ENCODE peak calls at places on chromosome 11, in ten cellular contexts. One of them, this sample, is unnamed.

GRCh38 chr11:74937696-74938475 is 11.0 kb downstream of the XRRA1 start:
- DNase-seq in transverse colon: no peak
- DNase-seq in psoas muscle: no peak
- DNase-seq in iPS DF 6.9: no peak
- DNase-seq in adipocyte: no peak
- DNase-seq in HCT116: no peak
- DNase-seq in heart right ventricle: no peak
- DNase-seq in SJSA1: peak; percentile 46
- DNase-seq in A549: no peak
- DNase-seq in cardiac muscle cell: no peak
- DNase-seq in this sample: no peak

GRCh38 chr11:22875869-22876473 is 15.7 kb upstream of the CCDC179 start:
- DNase-seq in transverse colon: peak; percentile 72
- DNase-seq in SJSA1: peak; percentile 48
- DNase-seq in iPS DF 6.9: peak; percentile 55
- DNase-seq in heart right ventricle: no peak
- DNase-seq in adipocyte: peak; percentile 98
- DNase-seq in HCT116: peak; percentile 80
- DNase-seq in psoas muscle: no peak
- DNase-seq in cardiac muscle cell: peak; percentile 91
- DNase-seq in A549: peak; percentile 84
- DNase-seq in this sample: peak; percentile 55

GRCh38 chr11:12767022-12767421 is 92.8 kb downstream of the TEAD1 start:
- DNase-seq in A549: no peak
- DNase-seq in SJSA1: no peak
- DNase-seq in transverse colon: no peak
- DNase-seq in iPS DF 6.9: no peak
- DNase-seq in HCT116: no peak
- DNase-seq in cardiac muscle cell: no peak
- DNase-seq in adipocyte: peak; percentile 45
- DNase-seq in psoas muscle: no peak
- DNase-seq in heart right ventricle: no peak
- DNase-seq in this sample: no peak

GRCh38 chr11:71410363-71410966 is 37.7 kb downstream of the DHCR7 start:
- DNase-seq in psoas muscle: no peak
- DNase-seq in transverse colon: no peak
- DNase-seq in cardiac muscle cell: no peak
- DNase-seq in HCT116: no peak
- DNase-seq in adipocyte: no peak
- DNase-seq in SJSA1: no peak
- DNase-seq in A549: no peak
- DNase-seq in heart right ventricle: no peak
- DNase-seq in iPS DF 6.9: no peak
- DNase-seq in this sample: no peak

GRCh38 chr11:10387209-10388083 is 67.6 kb upstream of the AMPD3 start:
- DNase-seq in cardiac muscle cell: no peak
- DNase-seq in heart right ventricle: peak; percentile 43
- DNase-seq in transverse colon: peak; percentile 46
- DNase-seq in iPS DF 6.9: no peak
- DNase-seq in SJSA1: no peak
- DNase-seq in adipocyte: peak; percentile 93
- DNase-seq in HCT116: no peak
- DNase-seq in A549: no peak
- DNase-seq in psoas muscle: peak; percentile 87
- DNase-seq in this sample: no peak

GRCh38 chr11:95241673-95242072 is 10.7 kb upstream of the SESN3 start:
- DNase-seq in transverse colon: no peak
- DNase-seq in iPS DF 6.9: no peak
- DNase-seq in adipocyte: no peak
- DNase-seq in cardiac muscle cell: no peak
- DNase-seq in A549: no peak
- DNase-seq in psoas muscle: no peak
- DNase-seq in heart right ventricle: no peak
- DNase-seq in HCT116: no peak
- DNase-seq in SJSA1: no peak
- DNase-seq in this sample: no peak

GRCh38 chr11:76257040-76257730 is 50.9 kb upstream of the WNT11 start:
- DNase-seq in SJSA1: no peak
- DNase-seq in iPS DF 6.9: no peak
- DNase-seq in adipocyte: no peak
- DNase-seq in A549: no peak
- DNase-seq in transverse colon: no peak
- DNase-seq in psoas muscle: no peak
- DNase-seq in heart right ventricle: no peak
- DNase-seq in cardiac muscle cell: peak; percentile 25
- DNase-seq in HCT116: no peak
- DNase-seq in this sample: no peak

GRCh38 chr11:115598502-115598901 is 94.3 kb upstream of the CADM1 start:
- DNase-seq in SJSA1: no peak
- DNase-seq in transverse colon: no peak
- DNase-seq in adipocyte: no peak
- DNase-seq in HCT116: no peak
- DNase-seq in cardiac muscle cell: no peak
- DNase-seq in psoas muscle: no peak
- DNase-seq in A549: no peak
- DNase-seq in heart right ventricle: no peak
- DNase-seq in iPS DF 6.9: no peak
- DNase-seq in this sample: no peak

GRCh38 chr11:117144477-117145392 is 648 bp downstream of the PAFAH1B2 start:
- DNase-seq in HCT116: no peak
- DNase-seq in heart right ventricle: peak; percentile 53
- DNase-seq in SJSA1: peak; percentile 55
- DNase-seq in adipocyte: peak; percentile 85
- DNase-seq in A549: peak; percentile 31
- DNase-seq in transverse colon: peak; percentile 61
- DNase-seq in psoas muscle: peak; percentile 64
- DNase-seq in cardiac muscle cell: peak; percentile 78
- DNase-seq in iPS DF 6.9: no peak
- DNase-seq in this sample: peak; percentile 68

GRCh38 chr11:72924568-72925190 is 110.5 kb downstream of the ATG16L2 start:
- DNase-seq in HCT116: peak; percentile 8
- DNase-seq in A549: peak; percentile 43
- DNase-seq in iPS DF 6.9: no peak
- DNase-seq in SJSA1: no peak
- DNase-seq in transverse colon: no peak
- DNase-seq in adipocyte: peak; percentile 68
- DNase-seq in psoas muscle: no peak
- DNase-seq in cardiac muscle cell: no peak
- DNase-seq in heart right ventricle: no peak
- DNase-seq in this sample: no peak

GRCh38 chr11:74696932-74697687 is 34.1 kb downstream of the CHRDL2 start:
- DNase-seq in psoas muscle: peak; percentile 92
- DNase-seq in transverse colon: peak; percentile 72
- DNase-seq in A549: peak; percentile 85
- DNase-seq in heart right ventricle: peak; percentile 83
- DNase-seq in iPS DF 6.9: no peak
- DNase-seq in adipocyte: peak; percentile 86
- DNase-seq in cardiac muscle cell: peak; percentile 42
- DNase-seq in SJSA1: no peak
- DNase-seq in HCT116: no peak
- DNase-seq in this sample: peak; percentile 83

GRCh38 chr11:134101292-134101691 is 32.4 kb downstream of the JAM3 start:
- DNase-seq in A549: no peak
- DNase-seq in iPS DF 6.9: no peak
- DNase-seq in psoas muscle: no peak
- DNase-seq in SJSA1: no peak
- DNase-seq in cardiac muscle cell: no peak
- DNase-seq in HCT116: no peak
- DNase-seq in transverse colon: no peak
- DNase-seq in heart right ventricle: no peak
- DNase-seq in adipocyte: peak; percentile 74
- DNase-seq in this sample: no peak

GRCh38 chr11:14386081-14386480 is 27.1 kb upstream of the RRAS2 start:
- DNase-seq in iPS DF 6.9: no peak
- DNase-seq in transverse colon: no peak
- DNase-seq in adipocyte: no peak
- DNase-seq in A549: no peak
- DNase-seq in cardiac muscle cell: no peak
- DNase-seq in SJSA1: no peak
- DNase-seq in HCT116: no peak
- DNase-seq in heart right ventricle: no peak
- DNase-seq in psoas muscle: no peak
- DNase-seq in this sample: no peak

GRCh38 chr11:27699242-27699925 is 871 bp downstream of the BDNF start:
- DNase-seq in cardiac muscle cell: peak; percentile 47
- DNase-seq in A549: peak; percentile 73
- DNase-seq in adipocyte: peak; percentile 57
- DNase-seq in psoas muscle: no peak
- DNase-seq in iPS DF 6.9: no peak
- DNase-seq in transverse colon: no peak
- DNase-seq in HCT116: no peak
- DNase-seq in heart right ventricle: no peak
- DNase-seq in SJSA1: no peak
- DNase-seq in this sample: no peak

GRCh38 chr11:35066783-35067476 is 72.0 kb upstream of the CD44 start:
- DNase-seq in adipocyte: no peak
- DNase-seq in A549: no peak
- DNase-seq in SJSA1: no peak
- DNase-seq in iPS DF 6.9: no peak
- DNase-seq in heart right ventricle: no peak
- DNase-seq in HCT116: no peak
- DNase-seq in transverse colon: peak; percentile 25
- DNase-seq in psoas muscle: no peak
- DNase-seq in cardiac muscle cell: no peak
- DNase-seq in this sample: no peak

GRCh38 chr11:8833568-8834275 is 77.3 kb upstream of the AKIP1 start:
- DNase-seq in transverse colon: no peak
- DNase-seq in SJSA1: no peak
- DNase-seq in A549: no peak
- DNase-seq in heart right ventricle: no peak
- DNase-seq in psoas muscle: no peak
- DNase-seq in cardiac muscle cell: no peak
- DNase-seq in iPS DF 6.9: no peak
- DNase-seq in HCT116: no peak
- DNase-seq in adipocyte: peak; percentile 50
- DNase-seq in this sample: no peak

GRCh38 chr11:120564573-120565301 is 53.2 kb downstream of the GRIK4 start:
- DNase-seq in heart right ventricle: peak; percentile 50
- DNase-seq in transverse colon: no peak
- DNase-seq in cardiac muscle cell: peak; percentile 57
- DNase-seq in adipocyte: peak; percentile 74
- DNase-seq in HCT116: no peak
- DNase-seq in A549: no peak
- DNase-seq in SJSA1: no peak
- DNase-seq in psoas muscle: peak; percentile 74
- DNase-seq in iPS DF 6.9: no peak
- DNase-seq in this sample: no peak

GRCh38 chr11:45853616-45854219 is 6.4 kb downstream of the CRY2 start:
- DNase-seq in psoas muscle: peak; percentile 65
- DNase-seq in adipocyte: no peak
- DNase-seq in transverse colon: no peak
- DNase-seq in SJSA1: no peak
- DNase-seq in A549: no peak
- DNase-seq in heart right ventricle: peak; percentile 70
- DNase-seq in iPS DF 6.9: no peak
- DNase-seq in cardiac muscle cell: peak; percentile 46
- DNase-seq in HCT116: no peak
- DNase-seq in this sample: no peak

GRCh38 chr11:5932671-5933070 is 9.4 kb upstream of the OR56A3 start:
- DNase-seq in adipocyte: no peak
- DNase-seq in HCT116: no peak
- DNase-seq in A549: no peak
- DNase-seq in cardiac muscle cell: no peak
- DNase-seq in psoas muscle: no peak
- DNase-seq in transverse colon: no peak
- DNase-seq in heart right ventricle: no peak
- DNase-seq in iPS DF 6.9: no peak
- DNase-seq in SJSA1: no peak
- DNase-seq in this sample: no peak
- H3K9me3 ChIP-seq in adipocyte: no peaks in the 10 kb centered on the region
- H3K9me3 ChIP-seq in HCT116: no peaks in the 10 kb centered on the region
- H3K9me3 ChIP-seq in A549: peaks cover 5% of the 10 kb centered on the region
- H3K9me3 ChIP-seq in cardiac muscle cell: no peaks in the 10 kb centered on the region
- H3K9me3 ChIP-seq in psoas muscle: no peaks in the 10 kb centered on the region
- H3K9me3 ChIP-seq in transverse colon: no peaks in the 10 kb centered on the region
- H3K9me3 ChIP-seq in heart right ventricle: no peaks in the 10 kb centered on the region
- H3K9me3 ChIP-seq in iPS DF 6.9: no peaks in the 10 kb centered on the region
- H3K9me3 ChIP-seq in SJSA1: no peaks in the 10 kb centered on the region
- H3K9me3 ChIP-seq in this sample: no peaks in the 10 kb centered on the region

GRCh38 chr11:64207247-64208085 is 945 bp downstream of the FERMT3 start:
- DNase-seq in A549: no peak
- DNase-seq in transverse colon: peak; percentile 74
- DNase-seq in SJSA1: peak; percentile 86
- DNase-seq in cardiac muscle cell: no peak
- DNase-seq in iPS DF 6.9: no peak
- DNase-seq in adipocyte: no peak
- DNase-seq in psoas muscle: peak; percentile 87
- DNase-seq in HCT116: no peak
- DNase-seq in heart right ventricle: peak; percentile 65
- DNase-seq in this sample: peak; percentile 59
- H3K4me3 ChIP-seq in A549: no peak overlapping the region
- H3K4me3 ChIP-seq in transverse colon: peak overlapping the region; percentile 12
- H3K4me3 ChIP-seq in SJSA1: no peak overlapping the region
- H3K4me3 ChIP-seq in cardiac muscle cell: no peak overlapping the region
- H3K4me3 ChIP-seq in iPS DF 6.9: no peak overlapping the region
- H3K4me3 ChIP-seq in adipocyte: peak overlapping the region; percentile 61
- H3K4me3 ChIP-seq in psoas muscle: peak overlapping the region; percentile 58
- H3K4me3 ChIP-seq in HCT116: no peak overlapping the region
- H3K4me3 ChIP-seq in heart right ventricle: peak overlapping the region; percentile 76
- H3K4me3 ChIP-seq in this sample: peak overlapping the region; percentile 34

GRCh38 chr11:58845342-58845741 is 838 bp upstream of the GLYATL2 start:
- DNase-seq in psoas muscle: no peak
- DNase-seq in SJSA1: no peak
- DNase-seq in transverse colon: no peak
- DNase-seq in adipocyte: no peak
- DNase-seq in A549: no peak
- DNase-seq in HCT116: no peak
- DNase-seq in iPS DF 6.9: no peak
- DNase-seq in heart right ventricle: no peak
- DNase-seq in cardiac muscle cell: no peak
- DNase-seq in this sample: no peak

DNA sequence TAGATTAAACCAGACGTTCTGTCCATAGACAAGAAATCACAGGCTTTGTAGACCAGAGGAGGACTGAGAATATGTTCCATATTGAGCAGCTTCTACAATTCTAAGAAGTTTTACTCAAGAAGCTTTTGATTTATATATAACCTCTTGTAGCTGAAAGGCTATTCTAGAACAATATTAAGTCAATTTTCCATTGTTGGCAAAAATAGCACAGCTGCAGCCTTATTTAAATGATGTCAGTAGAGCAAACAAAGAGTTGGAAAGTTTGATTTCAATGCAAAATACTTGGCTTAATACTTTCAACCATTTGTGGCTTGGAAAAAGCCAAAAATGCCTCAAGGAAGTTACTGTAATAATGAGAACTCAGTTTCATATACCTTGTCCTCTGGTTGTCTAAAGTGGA is at the start of gene GLYATL2:
- DNase-seq in transverse colon: no peak
- DNase-seq in adipocyte: no peak
- DNase-seq in cardiac muscle cell: no peak
- DNase-seq in A549: no peak
- DNase-seq in psoas muscle: no peak
- DNase-seq in heart right ventricle: no peak
- DNase-seq in iPS DF 6.9: no peak
- DNase-seq in SJSA1: no peak
- DNase-seq in HCT116: no peak
- DNase-seq in this sample: no peak
- H3K9me3 ChIP-seq in transverse colon: no peaks in the 10 kb centered on the region
- H3K9me3 ChIP-seq in adipocyte: no peaks in the 10 kb centered on the region
- H3K9me3 ChIP-seq in cardiac muscle cell: no peaks in the 10 kb centered on the region
- H3K9me3 ChIP-seq in A549: no peaks in the 10 kb centered on the region
- H3K9me3 ChIP-seq in psoas muscle: no peaks in the 10 kb centered on the region
- H3K9me3 ChIP-seq in heart right ventricle: peaks cover 2% of the 10 kb centered on the region
- H3K9me3 ChIP-seq in iPS DF 6.9: no peaks in the 10 kb centered on the region
- H3K9me3 ChIP-seq in SJSA1: no peaks in the 10 kb centered on the region
- H3K9me3 ChIP-seq in HCT116: no peaks in the 10 kb centered on the region
- H3K9me3 ChIP-seq in this sample: no peaks in the 10 kb centered on the region

GRCh38 chr11:123587559-123587958 is 66.9 kb downstream of the SCN3B start:
- DNase-seq in heart right ventricle: no peak
- DNase-seq in SJSA1: no peak
- DNase-seq in cardiac muscle cell: no peak
- DNase-seq in adipocyte: no peak
- DNase-seq in iPS DF 6.9: no peak
- DNase-seq in psoas muscle: no peak
- DNase-seq in HCT116: no peak
- DNase-seq in A549: peak; percentile 63
- DNase-seq in transverse colon: peak; percentile 39
- DNase-seq in this sample: no peak
- H3K4me3 ChIP-seq in heart right ventricle: no peak overlapping the region
- H3K4me3 ChIP-seq in SJSA1: no peak overlapping the region
- H3K4me3 ChIP-seq in cardiac muscle cell: no peak overlapping the region
- H3K4me3 ChIP-seq in adipocyte: no peak overlapping the region
- H3K4me3 ChIP-seq in iPS DF 6.9: no peak overlapping the region
- H3K4me3 ChIP-seq in psoas muscle: no peak overlapping the region
- H3K4me3 ChIP-seq in HCT116: no peak overlapping the region
- H3K4me3 ChIP-seq in A549: peak overlapping the region; percentile 23
- H3K4me3 ChIP-seq in transverse colon: no peak overlapping the region
- H3K4me3 ChIP-seq in this sample: no peak overlapping the region

This sample was measured in lung.